ENCODE peak calls at places on chromosomes 1 and 21, in seven cellular contexts. S, F, R, Y, C, D and G are unnamed samples.

GRCh38 chr1:66711420-66711819 is 40.8 kb upstream of the DYNLT5 start:
- DNase-seq in S (peak; percentile 3), F (peak; percentile 30), R (no peak), Y (no peak), C (no peak), D (peak; percentile 10), G (no peak)

GRCh38 chr1:67031121-67031520 is 22.8 kb downstream of the SLC35D1 start:
- DNase-seq in S (no peak), F (peak; percentile 35), R (peak; percentile 50), Y (no peak), C (no peak), D (peak; percentile 11), G (no peak)

GRCh38 chr21:36845790-36846189 is 120.7 kb downstream of the HLCS start:
- DNase-seq in S (no peak), F (no peak), R (no peak), Y (no peak), C (no peak), D (no peak), G (no peak)

GRCh38 chr1:228530951-228531731 is 44.0 kb downstream of the RNF187 start:
- DNase-seq in S (no peak), F (no peak), R (no peak), Y (no peak), C (no peak), D (no peak), G (no peak)

GRCh38 chr1:240608707-240609106 is 3.2 kb downstream of the GREM2 start:
- DNase-seq in S (peak; percentile 38), F (no peak), R (no peak), Y (no peak), C (no peak), D (peak; percentile 42), G (no peak)

GRCh38 chr1:171083222-171083621 is 7.5 kb upstream of the FMO3 start:
- DNase-seq in S (no peak), F (no peak), R (no peak), Y (no peak), C (no peak), D (no peak), G (no peak)

GRCh38 chr1:171811671-171812070 is 29.6 kb upstream of the DNM3 start:
- DNase-seq in S (no peak), F (no peak), R (no peak), Y (no peak), C (no peak), D (no peak), G (no peak)

GRCh38 chr1:205965039-205965630 is 21.9 kb upstream of the SLC26A9 start:
- DNase-seq in S (no peak), F (no peak), R (no peak), Y (no peak), C (no peak), D (peak; percentile 62), G (no peak)

GRCh38 chr1:217040696-217041095 is 317.5 kb upstream of the ESRRG start:
- DNase-seq in S (no peak), F (no peak), R (peak; percentile 26), Y (no peak), C (no peak), D (no peak), G (no peak)

GRCh38 chr1:22754106-22754768 is 43.6 kb downstream of the EPHB2 start:
- DNase-seq in S (no peak), F (no peak), R (no peak), Y (no peak), C (no peak), D (no peak), G (no peak)

GRCh38 chr1:59081795-59082194 is 215.1 kb upstream of the FGGY start:
- DNase-seq in S (no peak), F (no peak), R (no peak), Y (no peak), C (no peak), D (no peak), G (no peak)

GRCh38 chr1:32239790-32240139 is 7.3 kb upstream of the FAM167B start:
- DNase-seq in S (no peak), F (no peak), R (no peak), Y (peak; percentile 67), C (no peak), D (no peak), G (no peak)

GRCh38 chr1:207327994-207328393 is 6.5 kb downstream of the CD55 start:
- DNase-seq in S (no peak), F (peak; percentile 90), R (peak; percentile 71), Y (no peak), C (no peak), D (no peak), G (no peak)

GRCh38 chr1:17579951-17580939 is 40.7 kb downstream of the ARHGEF10L start:
- DNase-seq in S (peak; percentile 14), F (no peak), R (no peak), Y (peak; percentile 49), C (peak; percentile 78), D (no peak), G (no peak)

GRCh38 chr21:36811762-36812161 is 112.8 kb downstream of the SIM2 start:
- DNase-seq in S (no peak), F (no peak), R (no peak), Y (no peak), C (no peak), D (no peak), G (no peak)

GRCh38 chr1:181089017-181089776 is 697 bp downstream of the IER5 start:
- DNase-seq in S (no peak), F (no peak), R (no peak), Y (peak; percentile 36), C (peak; percentile 58), D (peak; percentile 67), G (no peak)

GRCh38 chr1:219741011-219741859 is 128.3 kb upstream of the ZC3H11B start:
- DNase-seq in S (no peak), F (no peak), R (no peak), Y (no peak), C (no peak), D (no peak), G (no peak)

GRCh38 chr1:5488448-5488847 is 503.8 kb downstream of the NPHP4 start:
- DNase-seq in S (no peak), F (no peak), R (no peak), Y (no peak), C (no peak), D (no peak), G (no peak)

GRCh38 chr1:38071530-38072266 is 25.1 kb upstream of the POU3F1 start:
- DNase-seq in S (peak; percentile 30), F (peak; percentile 63), R (peak; percentile 16), Y (no peak), C (no peak), D (no peak), G (no peak)

GRCh38 chr1:43036457-43036827 is 77.8 kb upstream of the SLC2A1 start:
- DNase-seq in S (no peak), F (no peak), R (no peak), Y (no peak), C (no peak), D (no peak), G (no peak)

GRCh38 chr1:213297021-213297420 is 246.0 kb downstream of the RPS6KC1 start:
- DNase-seq in S (no peak), F (no peak), R (no peak), Y (no peak), C (no peak), D (no peak), G (no peak)

GRCh38 chr1:150156868-150157603 is 7.3 kb downstream of the PLEKHO1 start:
- DNase-seq in S (no peak), F (peak; percentile 42), R (peak; percentile 62), Y (peak; percentile 34), C (no peak), D (no peak), G (no peak)

GRCh38 chr1:198681247-198681646 is 42.4 kb downstream of the PTPRC start:
- DNase-seq in S (no peak), F (peak; percentile 41), R (peak; percentile 60), Y (no peak), C (no peak), D (no peak), G (no peak)

GRCh38 chr1:22352896-22353295 is 98.8 kb upstream of the ZBTB40 start:
- DNase-seq in S (no peak), F (no peak), R (no peak), Y (no peak), C (no peak), D (no peak), G (no peak)

GRCh38 chr1:221961532-221962292 is 219.8 kb upstream of the DUSP10 start:
- DNase-seq in S (peak; percentile 19), F (peak; percentile 37), R (peak; percentile 79), Y (peak; percentile 43), C (peak; percentile 55), D (no peak), G (no peak)

GRCh38 chr1:170407601-170408000 is 124.4 kb upstream of the GORAB start:
- DNase-seq in S (no peak), F (no peak), R (no peak), Y (no peak), C (no peak), D (no peak), G (no peak)

GRCh38 chr1:221939598-221939997 is 197.7 kb upstream of the DUSP10 start:
- DNase-seq in S (no peak), F (no peak), R (no peak), Y (no peak), C (no peak), D (no peak), G (no peak)

GRCh38 chr1:78840447-78841251 is 165.9 kb downstream of the ADGRL4 start:
- DNase-seq in S (no peak), F (peak; percentile 87), R (peak; percentile 88), Y (no peak), C (no peak), D (peak; percentile 68), G (no peak)

GRCh38 chr1:53376041-53376461 is 48.2 kb upstream of the LRP8 start:
- DNase-seq in S (no peak), F (no peak), R (no peak), Y (no peak), C (no peak), D (no peak), G (peak; percentile 82)

DNA sequence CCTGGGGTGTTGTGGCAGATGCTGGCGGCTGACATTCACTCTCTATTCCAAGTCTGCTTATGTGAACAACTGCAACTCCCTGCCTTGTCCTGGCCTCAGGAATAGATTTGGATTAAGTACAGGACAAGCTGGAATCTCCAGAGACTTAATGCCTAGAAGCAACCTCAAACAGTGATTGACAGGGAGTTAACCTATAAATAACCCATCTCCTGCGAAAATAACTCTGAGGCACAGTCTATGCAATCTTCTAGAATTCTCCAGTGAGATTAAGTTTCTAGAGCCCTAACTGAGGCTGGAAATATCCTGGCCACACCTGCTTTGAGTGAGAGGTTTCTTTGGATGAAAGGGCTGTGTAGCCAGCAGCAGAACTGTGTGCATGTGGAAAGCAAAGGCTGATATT is 25.4 kb upstream of the ATP1A1 start:
- DNase-seq in S (no peak), F (no peak), R (no peak), Y (no peak), C (no peak), D (no peak), G (no peak)
- H3K4me1 ChIP-seq in S (no peaks in the 10 kb centered on the region), F (peaks cover 16% of the 10 kb centered on the region), R (no peaks in the 10 kb centered on the region), Y (no peaks in the 10 kb centered on the region), C (no peaks in the 10 kb centered on the region), D (peaks cover 17% of the 10 kb centered on the region), G (no peaks in the 10 kb centered on the region)

GRCh38 chr1:152870831-152871730 is 7.0 kb upstream of the SMCP start:
- DNase-seq in S (peak; percentile 45), F (peak; percentile 4), R (peak; percentile 8), Y (no peak), C (no peak), D (peak; percentile 3), G (no peak)
- H3K4me1 ChIP-seq in S (no peaks in the 10 kb centered on the region), F (no peaks in the 10 kb centered on the region), R (no peaks in the 10 kb centered on the region), Y (no peaks in the 10 kb centered on the region), C (no peaks in the 10 kb centered on the region), D (no peaks in the 10 kb centered on the region), G (no peaks in the 10 kb centered on the region)

GRCh38 chr21:33240404-33240803 is 10.7 kb downstream of the IFNAR2 start:
- DNase-seq in S (no peak), F (no peak), R (no peak), Y (no peak), C (no peak), D (no peak), G (no peak)
- H3K4me1 ChIP-seq in S (no peaks in the 10 kb centered on the region), F (peaks cover 4% of the 10 kb centered on the region), R (no peaks in the 10 kb centered on the region), Y (no peaks in the 10 kb centered on the region), C (no peaks in the 10 kb centered on the region), D (peaks cover 16% of the 10 kb centered on the region), G (peaks cover 8% of the 10 kb centered on the region)

GRCh38 chr1:7437036-7437435 is 334.1 kb upstream of the VAMP3 start:
- DNase-seq in S (no peak), F (no peak), R (no peak), Y (no peak), C (no peak), D (no peak), G (no peak)
- H3K4me1 ChIP-seq in S (no peaks in the 10 kb centered on the region), F (peaks cover 3% of the 10 kb centered on the region), R (no peaks in the 10 kb centered on the region), Y (no peaks in the 10 kb centered on the region), C (no peaks in the 10 kb centered on the region), D (peaks cover 7% of the 10 kb centered on the region), G (no peaks in the 10 kb centered on the region)